ENCODE peak calls at places on chromosomes 11 and 22, in six cellular contexts. R, B, K, Q, D and P are unnamed samples.

GRCh38 chr11:79402912-79403311 is 37.9 kb downstream of the TENM4 start:
- DNase-seq in R (no peak), B (no peak), K (no peak), Q (no peak), D (no peak), P (no peak)

GRCh38 chr11:116515666-116516184 is 257.1 kb downstream of the BUD13 start:
- DNase-seq in R (no peak), B (no peak), K (no peak), Q (no peak), D (no peak), P (no peak)

GRCh38 chr11:3824714-3825472 is 15.9 kb downstream of the RHOG start:
- DNase-seq in R (peak), B (peak), K (peak), Q (peak), D (peak), P (peak)

GRCh38 chr22:38462960-38463784 is 4.7 kb upstream of the KDELR3 start:
- DNase-seq in R (no peak), B (peak), K (no peak), Q (peak), D (no peak), P (peak)

GRCh38 chr11:105274631-105275030 is 135.1 kb upstream of the CARD18 start:
- DNase-seq in R (no peak), B (no peak), K (no peak), Q (no peak), D (no peak), P (no peak)

GRCh38 chr11:130712480-130712879 is 203.8 kb downstream of the SNX19 start:
- DNase-seq in R (no peak), B (no peak), K (no peak), Q (no peak), D (no peak), P (no peak)

GRCh38 chr22:28030442-28030841 is 111.4 kb upstream of the PITPNB start:
- DNase-seq in R (no peak), B (no peak), K (no peak), Q (no peak), D (no peak), P (no peak)

GRCh38 chr11:57778318-57779037 is 16.9 kb downstream of the CTNND1 start:
- DNase-seq in R (no peak), B (peak), K (no peak), Q (peak), D (peak), P (peak)

GRCh38 chr22:25447067-25447688 is 117.3 kb upstream of the GRK3 start:
- DNase-seq in R (no peak), B (no peak), K (no peak), Q (no peak), D (no peak), P (no peak)

GRCh38 chr11:130737866-130738431 is 178.3 kb downstream of the SNX19 start:
- DNase-seq in R (no peak), B (no peak), K (no peak), Q (no peak), D (no peak), P (no peak)

GRCh38 chr11:61045271-61045670 is 57.0 kb upstream of the CD5 start:
- DNase-seq in R (no peak), B (no peak), K (no peak), Q (no peak), D (no peak), P (no peak)

GRCh38 chr22:18000441-18001039 is 23.8 kb downstream of the MICAL3 start:
- DNase-seq in R (no peak), B (peak), K (no peak), Q (peak), D (no peak), P (peak)

GRCh38 chr11:119793335-119793984 is 64.5 kb upstream of the NECTIN1 start:
- DNase-seq in R (no peak), B (no peak), K (no peak), Q (no peak), D (no peak), P (no peak)

GRCh38 chr11:40130427-40130826 is 1329.0 kb downstream of the LRRC4C start:
- DNase-seq in R (no peak), B (peak), K (peak), Q (no peak), D (no peak), P (no peak)

GRCh38 chr11:7672276-7672959 is 882 bp downstream of the CYB5R2 start:
- DNase-seq in R (no peak), B (no peak), K (no peak), Q (no peak), D (no peak), P (no peak)

GRCh38 chr22:38308791-38309498 is 8.3 kb downstream of the CSNK1E start:
- DNase-seq in R (no peak), B (no peak), K (no peak), Q (no peak), D (no peak), P (no peak)

GRCh38 chr11:101048479-101048878 is 81.1 kb downstream of the PGR start:
- DNase-seq in R (no peak), B (no peak), K (no peak), Q (no peak), D (no peak), P (no peak)

GRCh38 chr11:82750643-82751139 is 17.0 kb upstream of the FAM181B start:
- DNase-seq in R (no peak), B (peak), K (no peak), Q (no peak), D (peak), P (no peak)